ENCODE peak calls at places on chromosomes 13 and 19, in nine cellular contexts. One of them, this sample, is unnamed.

GRCh38 chr13:90232291-90232690 is 1115.2 kb upstream of the MIR17HG start:
- DNase-seq in omental fat pad: no peak
- DNase-seq in body of pancreas: no peak
- DNase-seq in stimulated activated CD8-positive, alpha-beta memory T cell treated with anti-CD3 and anti-CD28 coated beads, Interleukin-7, amount 100 ng/mL, for 48 hours: no peak
- DNase-seq in SK-N-SH: no peak
- DNase-seq in NCI-H1092: no peak
- DNase-seq in GOT3: no peak
- DNase-seq in anterior cingulate cortex: no peak
- DNase-seq in iris pigment epithelial cell: peak
- DNase-seq in this sample: no peak

GRCh38 chr13:102402292-102402691 is 444 bp upstream of the FGF14 start:
- DNase-seq in omental fat pad: no peak
- DNase-seq in body of pancreas: peak
- DNase-seq in stimulated activated CD8-positive, alpha-beta memory T cell treated with anti-CD3 and anti-CD28 coated beads, Interleukin-7, amount 100 ng/mL, for 48 hours: peak
- DNase-seq in SK-N-SH: peak
- DNase-seq in NCI-H1092: no peak
- DNase-seq in GOT3: no peak
- DNase-seq in anterior cingulate cortex: peak
- DNase-seq in iris pigment epithelial cell: peak
- DNase-seq in this sample: peak

GRCh38 chr19:10819124-10820060 is 16.6 kb downstream of the TMED1 start:
- DNase-seq in omental fat pad: no peak
- DNase-seq in body of pancreas: no peak
- DNase-seq in stimulated activated CD8-positive, alpha-beta memory T cell treated with anti-CD3 and anti-CD28 coated beads, Interleukin-7, amount 100 ng/mL, for 48 hours: no peak
- DNase-seq in SK-N-SH: no peak
- DNase-seq in NCI-H1092: no peak
- DNase-seq in GOT3: no peak
- DNase-seq in anterior cingulate cortex: no peak
- DNase-seq in iris pigment epithelial cell: no peak
- DNase-seq in this sample: no peak

GRCh38 chr13:40389081-40389641 is 277.3 kb downstream of the FOXO1 start:
- DNase-seq in omental fat pad: no peak
- DNase-seq in body of pancreas: no peak
- DNase-seq in stimulated activated CD8-positive, alpha-beta memory T cell treated with anti-CD3 and anti-CD28 coated beads, Interleukin-7, amount 100 ng/mL, for 48 hours: peak
- DNase-seq in SK-N-SH: no peak
- DNase-seq in NCI-H1092: no peak
- DNase-seq in GOT3: no peak
- DNase-seq in anterior cingulate cortex: no peak
- DNase-seq in iris pigment epithelial cell: no peak
- DNase-seq in this sample: no peak

GRCh38 chr13:48000559-48001126 is 430 bp downstream of the SUCLA2 start:
- DNase-seq in omental fat pad: no peak
- DNase-seq in body of pancreas: peak
- DNase-seq in stimulated activated CD8-positive, alpha-beta memory T cell treated with anti-CD3 and anti-CD28 coated beads, Interleukin-7, amount 100 ng/mL, for 48 hours: no peak
- DNase-seq in SK-N-SH: no peak
- DNase-seq in NCI-H1092: no peak
- DNase-seq in GOT3: no peak
- DNase-seq in anterior cingulate cortex: no peak
- DNase-seq in iris pigment epithelial cell: peak
- DNase-seq in this sample: no peak

GRCh38 chr19:4911314-4911713 is 2.0 kb downstream of the UHRF1 start:
- DNase-seq in omental fat pad: no peak
- DNase-seq in body of pancreas: no peak
- DNase-seq in stimulated activated CD8-positive, alpha-beta memory T cell treated with anti-CD3 and anti-CD28 coated beads, Interleukin-7, amount 100 ng/mL, for 48 hours: no peak
- DNase-seq in SK-N-SH: no peak
- DNase-seq in NCI-H1092: no peak
- DNase-seq in GOT3: no peak
- DNase-seq in anterior cingulate cortex: no peak
- DNase-seq in iris pigment epithelial cell: peak
- DNase-seq in this sample: no peak

GRCh38 chr13:34465423-34465922 is 476.6 kb upstream of the NBEA start:
- DNase-seq in omental fat pad: no peak
- DNase-seq in body of pancreas: no peak
- DNase-seq in stimulated activated CD8-positive, alpha-beta memory T cell treated with anti-CD3 and anti-CD28 coated beads, Interleukin-7, amount 100 ng/mL, for 48 hours: no peak
- DNase-seq in SK-N-SH: no peak
- DNase-seq in NCI-H1092: no peak
- DNase-seq in GOT3: no peak
- DNase-seq in anterior cingulate cortex: no peak
- DNase-seq in iris pigment epithelial cell: no peak
- DNase-seq in this sample: no peak

GRCh38 chr13:61463027-61463426 is 47.4 kb upstream of the PCDH20 start:
- DNase-seq in omental fat pad: no peak
- DNase-seq in body of pancreas: no peak
- DNase-seq in stimulated activated CD8-positive, alpha-beta memory T cell treated with anti-CD3 and anti-CD28 coated beads, Interleukin-7, amount 100 ng/mL, for 48 hours: no peak
- DNase-seq in SK-N-SH: no peak
- DNase-seq in NCI-H1092: no peak
- DNase-seq in GOT3: no peak
- DNase-seq in anterior cingulate cortex: no peak
- DNase-seq in iris pigment epithelial cell: no peak
- DNase-seq in this sample: no peak

GRCh38 chr19:9941236-9941635 is 4.9 kb upstream of the OLFM2 start:
- DNase-seq in omental fat pad: no peak
- DNase-seq in body of pancreas: no peak
- DNase-seq in stimulated activated CD8-positive, alpha-beta memory T cell treated with anti-CD3 and anti-CD28 coated beads, Interleukin-7, amount 100 ng/mL, for 48 hours: no peak
- DNase-seq in SK-N-SH: no peak
- DNase-seq in NCI-H1092: no peak
- DNase-seq in GOT3: no peak
- DNase-seq in anterior cingulate cortex: no peak
- DNase-seq in iris pigment epithelial cell: no peak
- DNase-seq in this sample: no peak

GRCh38 chr13:68439821-68440220 is 1209.7 kb upstream of the PCDH9 start:
- DNase-seq in omental fat pad: no peak
- DNase-seq in body of pancreas: no peak
- DNase-seq in stimulated activated CD8-positive, alpha-beta memory T cell treated with anti-CD3 and anti-CD28 coated beads, Interleukin-7, amount 100 ng/mL, for 48 hours: no peak
- DNase-seq in SK-N-SH: no peak
- DNase-seq in NCI-H1092: no peak
- DNase-seq in GOT3: no peak
- DNase-seq in anterior cingulate cortex: no peak
- DNase-seq in iris pigment epithelial cell: peak
- DNase-seq in this sample: no peak

GRCh38 chr13:47175172-47175806 is 278.4 kb upstream of the HTR2A start:
- DNase-seq in omental fat pad: no peak
- DNase-seq in body of pancreas: no peak
- DNase-seq in stimulated activated CD8-positive, alpha-beta memory T cell treated with anti-CD3 and anti-CD28 coated beads, Interleukin-7, amount 100 ng/mL, for 48 hours: no peak
- DNase-seq in SK-N-SH: no peak
- DNase-seq in NCI-H1092: no peak
- DNase-seq in GOT3: no peak
- DNase-seq in anterior cingulate cortex: no peak
- DNase-seq in iris pigment epithelial cell: peak
- DNase-seq in this sample: no peak

GRCh38 chr13:24271611-24272451 is 37.5 kb upstream of the C1QTNF9 start:
- DNase-seq in omental fat pad: no peak
- DNase-seq in body of pancreas: peak
- DNase-seq in stimulated activated CD8-positive, alpha-beta memory T cell treated with anti-CD3 and anti-CD28 coated beads, Interleukin-7, amount 100 ng/mL, for 48 hours: peak
- DNase-seq in SK-N-SH: peak
- DNase-seq in NCI-H1092: no peak
- DNase-seq in GOT3: no peak
- DNase-seq in anterior cingulate cortex: peak
- DNase-seq in iris pigment epithelial cell: peak
- DNase-seq in this sample: peak

GRCh38 chr19:1131718-1132552 is 28.1 kb downstream of the GPX4 start:
- DNase-seq in omental fat pad: peak
- DNase-seq in body of pancreas: peak
- DNase-seq in stimulated activated CD8-positive, alpha-beta memory T cell treated with anti-CD3 and anti-CD28 coated beads, Interleukin-7, amount 100 ng/mL, for 48 hours: peak
- DNase-seq in SK-N-SH: no peak
- DNase-seq in NCI-H1092: no peak
- DNase-seq in GOT3: no peak
- DNase-seq in anterior cingulate cortex: peak
- DNase-seq in iris pigment epithelial cell: peak
- DNase-seq in this sample: peak

GRCh38 chr13:74026753-74027152 is 107.5 kb downstream of the KLF12 start:
- DNase-seq in omental fat pad: no peak
- DNase-seq in body of pancreas: peak
- DNase-seq in stimulated activated CD8-positive, alpha-beta memory T cell treated with anti-CD3 and anti-CD28 coated beads, Interleukin-7, amount 100 ng/mL, for 48 hours: peak
- DNase-seq in SK-N-SH: no peak
- DNase-seq in NCI-H1092: no peak
- DNase-seq in GOT3: no peak
- DNase-seq in anterior cingulate cortex: no peak
- DNase-seq in iris pigment epithelial cell: peak
- DNase-seq in this sample: no peak

GRCh38 chr13:81017525-81018152 is 676.7 kb upstream of the SPRY2 start:
- DNase-seq in omental fat pad: no peak
- DNase-seq in body of pancreas: no peak
- DNase-seq in stimulated activated CD8-positive, alpha-beta memory T cell treated with anti-CD3 and anti-CD28 coated beads, Interleukin-7, amount 100 ng/mL, for 48 hours: no peak
- DNase-seq in SK-N-SH: peak
- DNase-seq in NCI-H1092: peak
- DNase-seq in GOT3: no peak
- DNase-seq in anterior cingulate cortex: no peak
- DNase-seq in iris pigment epithelial cell: peak
- DNase-seq in this sample: no peak

GRCh38 chr13:20969182-20969581 is 66.6 kb upstream of the XPO4 start:
- DNase-seq in omental fat pad: no peak
- DNase-seq in body of pancreas: no peak
- DNase-seq in stimulated activated CD8-positive, alpha-beta memory T cell treated with anti-CD3 and anti-CD28 coated beads, Interleukin-7, amount 100 ng/mL, for 48 hours: no peak
- DNase-seq in SK-N-SH: no peak
- DNase-seq in NCI-H1092: no peak
- DNase-seq in GOT3: no peak
- DNase-seq in anterior cingulate cortex: no peak
- DNase-seq in iris pigment epithelial cell: peak
- DNase-seq in this sample: no peak

GRCh38 chr13:91879360-91879759 is 480.9 kb downstream of the GPC5 start:
- DNase-seq in omental fat pad: no peak
- DNase-seq in body of pancreas: no peak
- DNase-seq in stimulated activated CD8-positive, alpha-beta memory T cell treated with anti-CD3 and anti-CD28 coated beads, Interleukin-7, amount 100 ng/mL, for 48 hours: no peak
- DNase-seq in SK-N-SH: no peak
- DNase-seq in NCI-H1092: no peak
- DNase-seq in GOT3: no peak
- DNase-seq in anterior cingulate cortex: no peak
- DNase-seq in iris pigment epithelial cell: no peak
- DNase-seq in this sample: no peak

GRCh38 chr13:106513025-106513424 is 22.4 kb downstream of the EFNB2 start:
- DNase-seq in omental fat pad: no peak
- DNase-seq in body of pancreas: no peak
- DNase-seq in stimulated activated CD8-positive, alpha-beta memory T cell treated with anti-CD3 and anti-CD28 coated beads, Interleukin-7, amount 100 ng/mL, for 48 hours: no peak
- DNase-seq in SK-N-SH: no peak
- DNase-seq in NCI-H1092: no peak
- DNase-seq in GOT3: no peak
- DNase-seq in anterior cingulate cortex: no peak
- DNase-seq in iris pigment epithelial cell: peak
- DNase-seq in this sample: no peak

GRCh38 chr19:44948763-44949374 is 3.0 kb downstream of the APOC2 start:
- DNase-seq in omental fat pad: no peak
- DNase-seq in body of pancreas: no peak
- DNase-seq in stimulated activated CD8-positive, alpha-beta memory T cell treated with anti-CD3 and anti-CD28 coated beads, Interleukin-7, amount 100 ng/mL, for 48 hours: no peak
- DNase-seq in SK-N-SH: no peak
- DNase-seq in NCI-H1092: no peak
- DNase-seq in GOT3: no peak
- DNase-seq in anterior cingulate cortex: no peak
- DNase-seq in iris pigment epithelial cell: no peak
- DNase-seq in this sample: no peak

GRCh38 chr13:75550159-75550567 is 572 bp downstream of the UCHL3 start:
- DNase-seq in omental fat pad: no peak
- DNase-seq in body of pancreas: peak
- DNase-seq in stimulated activated CD8-positive, alpha-beta memory T cell treated with anti-CD3 and anti-CD28 coated beads, Interleukin-7, amount 100 ng/mL, for 48 hours: peak
- DNase-seq in SK-N-SH: peak
- DNase-seq in NCI-H1092: peak
- DNase-seq in GOT3: no peak
- DNase-seq in anterior cingulate cortex: no peak
- DNase-seq in iris pigment epithelial cell: peak
- DNase-seq in this sample: no peak

GRCh38 chr13:28684257-28684656 is 25.3 kb downstream of the POMP start:
- DNase-seq in omental fat pad: no peak
- DNase-seq in body of pancreas: no peak
- DNase-seq in stimulated activated CD8-positive, alpha-beta memory T cell treated with anti-CD3 and anti-CD28 coated beads, Interleukin-7, amount 100 ng/mL, for 48 hours: no peak
- DNase-seq in SK-N-SH: no peak
- DNase-seq in NCI-H1092: no peak
- DNase-seq in GOT3: no peak
- DNase-seq in anterior cingulate cortex: no peak
- DNase-seq in iris pigment epithelial cell: peak
- DNase-seq in this sample: no peak

GRCh38 chr13:46232281-46232680 is 20.6 kb downstream of the LRRC63 start:
- DNase-seq in omental fat pad: no peak
- DNase-seq in body of pancreas: no peak
- DNase-seq in stimulated activated CD8-positive, alpha-beta memory T cell treated with anti-CD3 and anti-CD28 coated beads, Interleukin-7, amount 100 ng/mL, for 48 hours: no peak
- DNase-seq in SK-N-SH: no peak
- DNase-seq in NCI-H1092: no peak
- DNase-seq in GOT3: no peak
- DNase-seq in anterior cingulate cortex: no peak
- DNase-seq in iris pigment epithelial cell: no peak
- DNase-seq in this sample: no peak

GRCh38 chr19:44548736-44549135 is 19.3 kb upstream of the CEACAM20 start:
- DNase-seq in omental fat pad: no peak
- DNase-seq in body of pancreas: no peak
- DNase-seq in stimulated activated CD8-positive, alpha-beta memory T cell treated with anti-CD3 and anti-CD28 coated beads, Interleukin-7, amount 100 ng/mL, for 48 hours: no peak
- DNase-seq in SK-N-SH: no peak
- DNase-seq in NCI-H1092: no peak
- DNase-seq in GOT3: no peak
- DNase-seq in anterior cingulate cortex: no peak
- DNase-seq in iris pigment epithelial cell: peak
- DNase-seq in this sample: no peak

GRCh38 chr13:110855363-110855762 is 59.5 kb downstream of the ANKRD10 start:
- DNase-seq in omental fat pad: no peak
- DNase-seq in body of pancreas: no peak
- DNase-seq in stimulated activated CD8-positive, alpha-beta memory T cell treated with anti-CD3 and anti-CD28 coated beads, Interleukin-7, amount 100 ng/mL, for 48 hours: no peak
- DNase-seq in SK-N-SH: no peak
- DNase-seq in NCI-H1092: no peak
- DNase-seq in GOT3: no peak
- DNase-seq in anterior cingulate cortex: no peak
- DNase-seq in iris pigment epithelial cell: no peak
- DNase-seq in this sample: no peak

GRCh38 chr19:51702103-51702753 is 9.1 kb downstream of the SPACA6 start:
- DNase-seq in omental fat pad: peak
- DNase-seq in body of pancreas: peak
- DNase-seq in stimulated activated CD8-positive, alpha-beta memory T cell treated with anti-CD3 and anti-CD28 coated beads, Interleukin-7, amount 100 ng/mL, for 48 hours: peak
- DNase-seq in SK-N-SH: peak
- DNase-seq in NCI-H1092: no peak
- DNase-seq in GOT3: no peak
- DNase-seq in anterior cingulate cortex: peak
- DNase-seq in iris pigment epithelial cell: peak
- DNase-seq in this sample: peak